ENCODE peak calls at places on chromosomes 16 and 17, in eight cellular contexts. N is pancreas; P is right lobe of liver; L is heart right ventricle; I is PC-3; X is IMR-90; G is effector memory CD4-positive, alpha-beta T cell; T is cardiac muscle cell. O is an unnamed sample. For H3K36me3, the result is how much of the 10 kb centered on the place peaks cover.

GRCh38 chr16:49484454-49484853 is 110.8 kb downstream of the C16orf78 start:
- DNase-seq in N (peak), L (peak), X (no peak), I (no peak), P (peak), T (peak), G (no peak), O (no peak)

GRCh38 chr16:57529324-57530103 is 6.9 kb downstream of the CCDC102A start:
- DNase-seq in T (no peak), I (no peak), N (no peak), X (no peak), G (no peak), L (no peak), P (peak), O (no peak)

GRCh38 chr17:76139801-76140660 is 1.0 kb downstream of the FOXJ1 start:
- DNase-seq in L (no peak), G (no peak), X (no peak), T (no peak), N (no peak), I (no peak), P (no peak), O (no peak)

GRCh38 chr17:76385892-76386786 is 1.7 kb downstream of the SPHK1 start:
- DNase-seq in N (peak), I (peak), X (peak), P (peak), L (peak), T (peak), G (peak), O (no peak)

GRCh38 chr17:77478281-77478680 is 337.5 kb downstream of the SEC14L1 start:
- DNase-seq in P (no peak), L (no peak), G (no peak), N (no peak), I (no peak), T (no peak), X (no peak), O (no peak)

GRCh38 chr17:34979153-34979552 is 1.2 kb upstream of the LIG3 start:
- DNase-seq in L (no peak), P (no peak), X (no peak), I (no peak), T (no peak), N (no peak), G (no peak), O (no peak)

GRCh38 chr16:64478258-64478906 is 643.5 kb downstream of the CDH11 start:
- DNase-seq in N (no peak), P (no peak), T (peak), I (peak), L (no peak), G (no peak), X (peak), O (no peak)

GRCh38 chr16:55490301-55490700 is 11.3 kb downstream of the MMP2 start:
- DNase-seq in T (no peak), N (no peak), X (no peak), I (no peak), L (no peak), P (no peak), G (no peak), O (no peak)

GRCh38 chr17:39143552-39144093 is 7.8 kb downstream of the PLXDC1 start:
- DNase-seq in X (no peak), L (peak), P (no peak), G (no peak), N (peak), I (no peak), T (no peak), O (no peak)

GRCh38 chr17:32786169-32786568 is 90.8 kb downstream of the MYO1D start:
- DNase-seq in T (no peak), L (no peak), G (no peak), P (no peak), N (no peak), I (no peak), X (no peak), O (no peak)

GRCh38 chr17:2239882-2240430 is 63.6 kb downstream of the SMG6 start:
- DNase-seq in L (no peak), G (peak), T (peak), I (peak), N (no peak), P (no peak), X (peak), O (peak)

GRCh38 chr16:76345093-76345735 is 68.0 kb downstream of the CNTNAP4 start:
- DNase-seq in I (no peak), T (peak), P (no peak), G (no peak), L (no peak), X (no peak), N (no peak), O (peak)

GRCh38 chr17:35799942-35800341 is 4.5 kb upstream of the MMP28 start:
- DNase-seq in T (peak), N (peak), G (no peak), P (peak), X (no peak), L (peak), I (peak), O (no peak)

GRCh38 chr16:27795992-27796614 is 246.2 kb downstream of the KATNIP start:
- DNase-seq in P (no peak), X (peak), L (peak), N (peak), I (peak), T (peak), G (no peak), O (no peak)

GRCh38 chr17:64773836-64774761 is 112.0 kb upstream of the SMURF2 start:
- DNase-seq in L (no peak), X (peak), N (peak), T (peak), I (peak), P (no peak), G (no peak), O (no peak)

GRCh38 chr16:67207116-67207856 is 8.4 kb downstream of the ELMO3 start:
- DNase-seq in P (no peak), L (no peak), I (no peak), G (no peak), X (no peak), T (no peak), N (no peak), O (no peak)

GRCh38 chr17:38604479-38605229 is 1.1 kb downstream of the SRCIN1 start:
- DNase-seq in L (no peak), T (no peak), N (peak), P (no peak), G (no peak), X (no peak), I (no peak), O (no peak)

GRCh38 chr16:30966033-30966619 is 8.6 kb downstream of the SETD1A start:
- DNase-seq in N (no peak), X (no peak), P (no peak), L (no peak), G (no peak), T (no peak), I (no peak), O (no peak)
- H3K36me3 ChIP-seq in N (under half), X (half or more), P (half or more), L (under half), G (half or more), T (half or more), I (under half), O (under half)

DNA sequence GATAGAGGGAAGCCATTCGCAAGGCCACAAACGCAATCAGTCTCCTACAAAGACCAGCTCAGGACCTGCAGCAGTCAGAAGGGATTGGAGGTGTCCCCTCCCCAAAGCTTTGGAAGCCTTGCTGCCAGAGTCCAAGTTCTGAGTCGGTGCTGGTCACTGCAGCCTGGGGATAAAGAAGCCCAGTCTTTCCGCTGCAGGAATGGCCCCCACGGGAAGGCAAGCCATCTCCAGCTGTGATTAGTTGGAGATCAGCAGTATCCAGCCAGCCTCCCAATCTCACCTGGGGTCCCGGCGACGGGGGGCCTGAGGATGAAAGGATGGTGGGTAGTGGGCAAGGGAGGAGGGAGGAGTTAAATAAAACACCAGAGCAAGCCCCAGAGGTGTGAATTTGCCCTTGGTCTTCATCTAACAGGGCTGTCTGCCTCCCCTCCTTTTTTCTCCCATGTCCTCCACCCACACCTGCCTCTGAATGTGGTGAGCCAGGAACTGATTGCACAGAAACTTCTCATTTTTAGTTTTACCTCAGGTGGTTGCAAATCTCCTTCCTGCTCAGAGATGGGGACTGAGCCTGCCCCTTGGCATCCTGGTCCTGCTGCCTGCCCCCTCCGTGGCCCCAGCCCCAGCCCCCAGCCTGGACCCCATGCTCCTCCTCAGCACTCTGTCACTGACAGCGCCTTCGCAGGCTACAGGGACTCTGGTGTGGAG is 262.8 kb upstream of the SDK2 start:
- DNase-seq in X (no peak), P (no peak), T (no peak), L (no peak), I (no peak), G (no peak), N (no peak), O (no peak)
- H3K4me3 ChIP-seq in X (no peak), P (no peak), T (no peak), L (no peak), I (no peak), G (no peak), N (no peak), O (no peak)

GRCh38 chr16:89908236-89908635 is 10.4 kb upstream of the MC1R start:
- DNase-seq in I (no peak), P (no peak), N (peak), G (no peak), L (no peak), X (no peak), T (no peak), O (no peak)
- H3K36me3 ChIP-seq in I (under half), P (under half), N (under half), G (half or more), L (under half), X (half or more), T (under half), O (under half)

GRCh38 chr16:84821728-84822676 is 2.2 kb downstream of the CRISPLD2 start:
- DNase-seq in L (no peak), P (no peak), G (no peak), N (no peak), I (peak), T (peak), X (no peak), O (no peak)
- H3K4me3 ChIP-seq in L (no peak), P (no peak), G (no peak), N (peak), I (no peak), T (no peak), X (peak), O (no peak)

GRCh38 chr16:46627746-46628145 is 6.6 kb upstream of the SHCBP1 start:
- DNase-seq in G (no peak), L (no peak), N (no peak), T (no peak), I (no peak), X (peak), P (no peak), O (no peak)

GRCh38 chr16:46629331-46629843 is 8.2 kb upstream of the SHCBP1 start:
- DNase-seq in X (peak), N (no peak), I (peak), P (no peak), T (peak), L (no peak), G (no peak), O (no peak)

DNA sequence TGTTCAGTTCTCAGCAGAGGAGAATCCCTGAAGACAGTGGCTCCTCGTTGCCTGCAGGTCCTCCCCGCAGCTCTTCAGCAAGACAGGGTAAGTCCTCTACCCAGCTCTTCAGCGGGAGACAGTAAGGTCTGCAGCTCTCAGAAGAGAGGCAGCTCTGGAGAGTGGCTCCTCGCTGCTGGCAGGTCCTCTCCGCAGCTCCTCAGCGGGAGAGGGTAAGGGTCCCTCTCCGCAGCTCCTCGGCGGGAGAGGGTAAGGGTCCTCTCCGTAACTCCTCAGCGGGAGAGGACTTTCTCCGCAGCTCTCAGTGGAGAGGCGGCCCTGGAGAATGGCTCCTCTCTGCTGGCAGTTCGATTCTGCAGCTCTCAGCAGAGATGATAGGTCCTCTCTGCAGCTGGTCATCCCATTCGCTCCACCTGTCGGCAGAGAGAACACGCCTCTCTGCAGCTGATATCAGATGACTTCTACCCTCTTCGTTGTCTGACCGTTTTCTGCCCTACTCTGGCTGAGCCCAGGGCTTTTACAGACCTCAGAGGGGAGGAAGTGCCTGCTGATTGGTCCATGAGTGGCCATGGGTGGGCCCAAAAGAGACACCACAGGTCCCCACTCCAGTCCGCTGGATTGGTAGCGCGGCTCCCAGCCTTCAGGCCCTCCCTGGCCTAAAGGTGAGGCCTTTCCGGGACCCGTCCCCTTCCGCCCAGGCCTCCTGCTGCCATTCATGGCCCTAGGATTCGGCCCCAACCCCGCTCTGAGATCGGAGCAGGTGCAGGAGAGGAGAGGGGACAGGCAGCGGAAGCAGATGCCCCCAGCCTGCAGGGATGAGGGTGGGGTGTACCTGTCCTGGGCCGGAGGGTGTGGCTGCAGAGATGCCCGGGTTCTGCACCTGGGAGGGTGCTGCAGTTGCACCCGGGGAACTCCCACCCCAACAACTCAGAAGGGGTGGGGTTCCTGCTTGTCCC is 11.9 kb upstream of the SHCBP1 start:
- DNase-seq in N (peak), L (no peak), T (no peak), X (no peak), P (no peak), I (no peak), G (no peak), O (no peak)
- H3K36me3 ChIP-seq in N (under half), L (under half), T (under half), X (under half), P (under half), I (under half), G (under half), O (under half)

DNA sequence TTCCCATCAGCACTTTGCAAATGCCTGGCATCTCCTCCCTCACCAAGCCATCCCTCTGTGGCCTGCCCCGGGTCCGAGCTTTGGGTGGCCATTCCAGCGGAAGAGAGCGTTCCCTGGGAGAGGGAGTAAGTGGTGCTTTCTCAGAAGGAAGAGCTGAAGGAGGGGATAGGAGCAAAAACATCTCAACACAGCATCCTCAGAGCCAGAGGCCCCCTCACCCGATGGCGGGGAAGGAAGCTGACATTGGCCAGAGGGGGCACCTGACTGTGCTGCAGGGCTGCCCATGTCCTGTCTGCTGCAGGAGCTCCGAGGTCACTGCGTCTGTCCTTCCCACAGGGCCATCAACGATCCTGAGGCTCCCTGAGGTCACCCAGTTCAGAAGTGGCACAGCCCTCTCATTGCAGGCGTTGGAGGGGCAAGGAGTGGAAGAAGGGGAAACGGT is 427 bp upstream of the TLCD3B start:
- DNase-seq in T (no peak), L (no peak), G (no peak), N (no peak), P (no peak), X (no peak), I (no peak), O (no peak)
- H3K4me3 ChIP-seq in T (no peak), L (no peak), G (no peak), N (no peak), P (no peak), X (no peak), I (peak), O (no peak)

GRCh38 chr16:1501630-1502029 is 8.5 kb downstream of the TELO2 start:
- DNase-seq in P (peak), N (no peak), G (no peak), X (no peak), T (no peak), L (no peak), I (no peak), O (no peak)
- H3K36me3 ChIP-seq in P (under half), N (under half), G (half or more), X (half or more), T (under half), L (under half), I (under half), O (under half)

GRCh38 chr17:48832491-48832890 is 1.7 kb downstream of the CALCOCO2 start:
- DNase-seq in G (no peak), L (no peak), N (no peak), I (no peak), T (no peak), X (no peak), P (no peak), O (no peak)
- H3K4me3 ChIP-seq in G (no peak), L (no peak), N (no peak), I (no peak), T (no peak), X (no peak), P (peak), O (no peak)

O was measured in kidney epithelial cell.